ENCODE peak calls at places on chromosomes 12 and 14, in nine cellular contexts. J is progenitor cell of endocrine pancreas; I is kidney glomerular epithelial cell; T is NCI-H524; A is activated CD4-positive, alpha-beta T cell treated with anti-CD3 and anti-CD28 coated beads for 24 hours; R is skeletal muscle cell; V is GM23338; O is Kasumi-1; G is T-cell. L is an unnamed sample.

GRCh38 chr12:47590771-47591368 is 115.0 kb downstream of the RPAP3 start:
- DNase-seq in R (no peak), O (no peak), V (no peak), T (no peak), I (no peak), A (no peak), J (no peak), G (no peak), L (no peak)

GRCh38 chr12:95918194-95918993 is 24.0 kb downstream of the CCDC38 start:
- DNase-seq in R (peak), J (no peak), G (peak), V (peak), O (peak), T (peak), A (peak), I (peak), L (peak)

GRCh38 chr14:67622675-67623074 is 3.0 kb downstream of the ARG2 start:
- DNase-seq in V (peak), J (no peak), A (no peak), G (no peak), O (peak), T (no peak), R (peak), I (peak), L (no peak)

GRCh38 chr14:51087024-51087423 is 7.9 kb downstream of the TRIM9 start:
- DNase-seq in V (peak), A (no peak), T (no peak), G (no peak), J (no peak), I (no peak), R (no peak), O (no peak), L (peak)

GRCh38 chr14:69006346-69006745 is 27.2 kb upstream of the ACTN1 start:
- DNase-seq in V (no peak), T (no peak), G (no peak), R (no peak), A (no peak), I (no peak), J (no peak), O (no peak), L (no peak)

GRCh38 chr14:84273181-84273580 is 1256.8 kb upstream of the FLRT2 start:
- DNase-seq in A (no peak), O (no peak), T (peak), I (no peak), V (no peak), J (no peak), R (no peak), G (no peak), L (no peak)

GRCh38 chr14:106586098-106586704 is 1059.8 kb downstream of the TMEM121 start:
- DNase-seq in V (peak), R (no peak), I (no peak), J (no peak), G (peak), T (no peak), O (peak), A (peak), L (peak)

GRCh38 chr12:42590324-42590934 is 883 bp upstream of the PRICKLE1 start:
- DNase-seq in R (no peak), O (peak), T (peak), V (peak), A (no peak), I (peak), J (no peak), G (no peak), L (peak)

GRCh38 chr12:25276199-25276937 is 25.6 kb upstream of the KRAS start:
- DNase-seq in G (no peak), A (peak), I (peak), O (peak), R (peak), V (no peak), J (no peak), T (no peak), L (peak)

GRCh38 chr12:100337299-100337698 is 19.6 kb upstream of the SLC17A8 start:
- DNase-seq in R (no peak), O (no peak), J (no peak), A (no peak), T (no peak), G (no peak), I (no peak), V (no peak), L (no peak)